ENCODE peak calls at places on chromosomes 4 and X, in nine cellular contexts. I is cardiac fibroblast; Q is naive thymus-derived CD4-positive, alpha-beta T cell; C is fibroblast of mammary gland; P is M059J; N is stomach; V is smooth muscle cell of the brain vasculature; D is NCI-H2029 treated with DMSO at 0.1 percent for 48 hours; O is CD4-positive, alpha-beta T cell. H is an unnamed sample.

GRCh38 chrX:135543924-135544323 is 23.5 kb downstream of the INTS6L start:
- DNase-seq in C (no peak), Q (no peak), I (no peak), O (no peak), P (peak), V (no peak), N (no peak), D (no peak), H (no peak)

GRCh38 chrX:40094041-40094899 is 3.5 kb downstream of the BCOR start:
- DNase-seq in D (no peak), I (peak), V (no peak), N (no peak), P (no peak), Q (no peak), C (no peak), O (no peak), H (no peak)

GRCh38 chrX:130770615-130771014 is 132.4 kb downstream of the ENOX2 start:
- DNase-seq in N (no peak), D (no peak), C (peak), I (peak), P (peak), Q (no peak), V (peak), O (no peak), H (no peak)

GRCh38 chr4:150395872-150396271 is 186.1 kb upstream of the MAB21L2 start:
- DNase-seq in D (no peak), I (no peak), P (no peak), V (no peak), Q (no peak), N (no peak), C (no peak), O (no peak), H (no peak)

GRCh38 chr4:168200685-168201084 is 108.3 kb downstream of the ANXA10 start:
- DNase-seq in P (no peak), I (peak), D (peak), V (no peak), N (no peak), C (peak), O (no peak), Q (no peak), H (no peak)

GRCh38 chr4:100294356-100294755 is 104.1 kb upstream of the DDIT4L start:
- DNase-seq in V (no peak), C (peak), O (no peak), I (no peak), D (no peak), N (no peak), P (no peak), Q (no peak), H (no peak)

GRCh38 chr4:23348789-23349498 is 540.9 kb downstream of the PPARGC1A start:
- DNase-seq in N (no peak), P (no peak), V (no peak), O (no peak), D (no peak), C (no peak), Q (no peak), I (no peak), H (no peak)

GRCh38 chr4:38818441-38818976 is 13.9 kb upstream of the TLR1 start:
- DNase-seq in P (peak), D (no peak), C (no peak), I (no peak), O (no peak), Q (no peak), V (no peak), N (no peak), H (no peak)

GRCh38 chr4:155748039-155748438 is 10.8 kb upstream of the GUCY1B1 start:
- DNase-seq in I (no peak), V (no peak), C (no peak), O (no peak), Q (no peak), N (no peak), P (no peak), D (no peak), H (no peak)

GRCh38 chr4:4759233-4759632 is 100.2 kb upstream of the MSX1 start:
- DNase-seq in P (no peak), Q (no peak), V (no peak), O (no peak), I (no peak), D (no peak), N (no peak), C (no peak), H (no peak)

GRCh38 chr4:175421506-175421905 is 390.6 kb downstream of the GPM6A start:
- DNase-seq in P (peak), O (no peak), V (no peak), Q (no peak), N (no peak), C (peak), I (peak), D (no peak), H (no peak)

GRCh38 chr4:73507541-73507940 is 26.0 kb downstream of the AFM start:
- DNase-seq in N (no peak), I (no peak), D (no peak), C (no peak), Q (no peak), O (no peak), P (no peak), V (no peak), H (no peak)

GRCh38 chr4:91957963-91958362 is 345.8 kb upstream of the GRID2 start:
- DNase-seq in V (no peak), N (no peak), D (no peak), P (no peak), Q (no peak), I (no peak), O (no peak), C (no peak), H (no peak)

GRCh38 chrX:113001836-113002235 is 161.2 kb upstream of the AMOT start:
- DNase-seq in Q (no peak), P (peak), C (no peak), I (no peak), D (no peak), V (no peak), N (no peak), O (no peak), H (no peak)

GRCh38 chrX:2342878-2343277 is 157.9 kb downstream of the DHRSX start:
- DNase-seq in N (no peak), I (peak), Q (no peak), D (no peak), O (no peak), C (peak), P (peak), V (no peak), H (no peak)

GRCh38 chr4:7905461-7905915 is 34.2 kb downstream of the AFAP1 start:
- DNase-seq in D (no peak), O (no peak), V (no peak), P (peak), I (peak), N (no peak), Q (no peak), C (peak), H (no peak)